ENCODE peak calls at places on chromosomes 3 and 15, in five cellular contexts. P is GM12878, E is NB4, I is HCT116, A is vagina. Q is an unnamed sample.

GRCh38 chr3:127064391-127065137 is 81.6 kb downstream of the PLXNA1 start:
- DNase-seq in P (no peak), E (peak), I (peak), A (no peak), Q (no peak)

GRCh38 chr15:29883126-29883525 is 60.9 kb upstream of the TJP1 start:
- DNase-seq in P (no peak), E (no peak), I (no peak), A (no peak), Q (no peak)

GRCh38 chr15:70559223-70559823 is 204.0 kb downstream of the UACA start:
- DNase-seq in P (no peak), E (peak), I (no peak), A (no peak), Q (peak)

GRCh38 chr3:126021224-126021623 is 52.2 kb downstream of the ROPN1B start:
- DNase-seq in P (no peak), E (no peak), I (no peak), A (peak), Q (no peak)

GRCh38 chr15:31463521-31464102 is 137.0 kb downstream of the KLF13 start:
- DNase-seq in P (no peak), E (no peak), I (no peak), A (peak), Q (no peak)

GRCh38 chr3:131349946-131350347 is 31.6 kb upstream of the NUDT16 start:
- DNase-seq in P (no peak), E (no peak), I (peak), A (no peak), Q (peak)

GRCh38 chr3:170442945-170443344 is 24.3 kb downstream of the CLDN11 start:
- DNase-seq in P (no peak), E (no peak), I (no peak), A (no peak), Q (no peak)

GRCh38 chr3:177624523-177625495 is 427.5 kb upstream of the TBL1XR1 start:
- DNase-seq in P (no peak), E (no peak), I (no peak), A (no peak), Q (no peak)

GRCh38 chr3:47421741-47422649 is 41.2 kb downstream of the PTPN23 start:
- DNase-seq in P (no peak), E (peak), I (no peak), A (no peak), Q (peak)

GRCh38 chr3:95750097-95750496 is 1064.3 kb upstream of the EPHA6 start:
- DNase-seq in P (no peak), E (no peak), I (no peak), A (no peak), Q (no peak)

GRCh38 chr3:16534914-16535301 is 21.4 kb upstream of the RFTN1 start:
- DNase-seq in P (no peak), E (no peak), I (no peak), A (peak), Q (no peak)

GRCh38 chr15:77904901-77905300 is 172.6 kb downstream of the TBC1D2B start:
- DNase-seq in P (no peak), E (no peak), I (no peak), A (no peak), Q (no peak)

GRCh38 chr15:67127334-67127664 is 61.9 kb downstream of the SMAD3 start:
- DNase-seq in P (no peak), E (no peak), I (no peak), A (no peak), Q (no peak)

GRCh38 chr15:73331991-73332925 is 36.5 kb downstream of the HCN4 start:
- DNase-seq in P (no peak), E (no peak), I (no peak), A (no peak), Q (peak)

GRCh38 chr3:47367631-47368030 is 13.2 kb upstream of the PTPN23 start:
- DNase-seq in P (no peak), E (no peak), I (no peak), A (no peak), Q (no peak)

GRCh38 chr3:52401021-52401420 is 43.9 kb downstream of the SEMA3G start:
- DNase-seq in P (no peak), E (no peak), I (no peak), A (no peak), Q (no peak)

GRCh38 chr15:59539799-59540198 is 71.8 kb upstream of the GCNT3 start:
- DNase-seq in P (no peak), E (no peak), I (no peak), A (no peak), Q (no peak)

GRCh38 chr3:148697311-148698189 is at the start of gene AGTR1:
- DNase-seq in P (no peak), E (no peak), I (no peak), A (no peak), Q (peak)

GRCh38 chr15:43920815-43921214 is 94.0 kb downstream of the WDR76 start:
- DNase-seq in P (no peak), E (no peak), I (no peak), A (no peak), Q (no peak)

GRCh38 chr3:155370198-155370597 is 76.7 kb upstream of the STRIT1 start:
- DNase-seq in P (no peak), E (no peak), I (no peak), A (no peak), Q (peak)

GRCh38 chr3:42098171-42098570 is 7.0 kb downstream of the TRAK1 start:
- DNase-seq in P (no peak), E (no peak), I (no peak), A (no peak), Q (no peak)

GRCh38 chr3:72303926-72304325 is 519.0 kb upstream of the PROK2 start:
- DNase-seq in P (no peak), E (no peak), I (no peak), A (no peak), Q (no peak)

GRCh38 chr3:12994357-12994606 is 78.9 kb downstream of the IQSEC1 start:
- DNase-seq in P (no peak), E (no peak), I (no peak), A (no peak), Q (peak)

GRCh38 chr15:82080774-82081173 is 35.0 kb upstream of the MEX3B start:
- DNase-seq in P (no peak), E (no peak), I (no peak), A (no peak), Q (no peak)

GRCh38 chr3:121661376-121661775 is 673 bp upstream of the HCLS1 start:
- DNase-seq in P (no peak), E (peak), I (no peak), A (no peak), Q (no peak)

GRCh38 chr3:25592510-25592968 is 72.2 kb downstream of the TOP2B start:
- DNase-seq in P (no peak), E (peak), I (peak), A (peak), Q (peak)

GRCh38 chr3:143158549-143158988 is 39.0 kb downstream of the CHST2 start:
- DNase-seq in P (peak), E (no peak), I (no peak), A (no peak), Q (no peak)

GRCh38 chr3:124007186-124007585 is 15.3 kb upstream of the ROPN1 start:
- DNase-seq in P (no peak), E (peak), I (no peak), A (peak), Q (no peak)

GRCh38 chr15:99016680-99017321 is 9.2 kb upstream of the PGPEP1L start:
- DNase-seq in P (no peak), E (peak), I (no peak), A (no peak), Q (peak)

GRCh38 chr3:29384640-29385039 is 103.8 kb downstream of the RBMS3 start:
- DNase-seq in P (no peak), E (no peak), I (no peak), A (no peak), Q (peak)

GRCh38 chr3:111566844-111567243 is 24.8 kb downstream of the CD96 start:
- DNase-seq in P (no peak), E (no peak), I (no peak), A (no peak), Q (no peak)

GRCh38 chr3:27686642-27687041 is 35.5 kb downstream of the EOMES start:
- DNase-seq in P (no peak), E (no peak), I (no peak), A (no peak), Q (no peak)

GRCh38 chr3:45560270-45561020 is 34.1 kb upstream of the LIMD1 start:
- DNase-seq in P (no peak), E (no peak), I (no peak), A (no peak), Q (peak)

GRCh38 chr3:65895084-65895483 is 143.6 kb downstream of the MAGI1 start:
- DNase-seq in P (no peak), E (no peak), I (no peak), A (no peak), Q (no peak)

GRCh38 chr3:185270262-185270955 is 16.6 kb upstream of the EHHADH start:
- DNase-seq in P (no peak), E (peak), I (no peak), A (no peak), Q (no peak)

GRCh38 chr3:119643094-119643493 is 17.3 kb downstream of the POPDC2 start:
- DNase-seq in P (no peak), E (no peak), I (no peak), A (no peak), Q (no peak)
- H3K4me3 ChIP-seq in P (no peak), E (no peak), I (no peak), A (no peak), Q (no peak)

GRCh38 chr15:96329403-96329981 is 1.0 kb upstream of the NR2F2 start:
- DNase-seq in P (no peak), E (no peak), I (no peak), A (no peak), Q (no peak)
- TF ChIP-seq POLR2A in P (no peak), E (no peak), I (no peak), A (no peak), Q (no peak)

GRCh38 chr15:74790080-74790916 is 8.4 kb downstream of the CSK start:
- DNase-seq in P (no peak), E (peak), I (no peak), A (no peak), Q (peak)

GRCh38 chr15:74788042-74788715 is 6.3 kb downstream of the CSK start:
- DNase-seq in P (no peak), E (peak), I (no peak), A (no peak), Q (no peak)

GRCh38 chr15:74788716-74789151 is 6.9 kb downstream of the CSK start:
- DNase-seq in P (peak), E (peak), I (no peak), A (no peak), Q (no peak)

GRCh38 chr15:74789741-74790079 is 7.8 kb downstream of the CSK start:
- DNase-seq in P (no peak), E (no peak), I (no peak), A (no peak), Q (no peak)

DNA sequence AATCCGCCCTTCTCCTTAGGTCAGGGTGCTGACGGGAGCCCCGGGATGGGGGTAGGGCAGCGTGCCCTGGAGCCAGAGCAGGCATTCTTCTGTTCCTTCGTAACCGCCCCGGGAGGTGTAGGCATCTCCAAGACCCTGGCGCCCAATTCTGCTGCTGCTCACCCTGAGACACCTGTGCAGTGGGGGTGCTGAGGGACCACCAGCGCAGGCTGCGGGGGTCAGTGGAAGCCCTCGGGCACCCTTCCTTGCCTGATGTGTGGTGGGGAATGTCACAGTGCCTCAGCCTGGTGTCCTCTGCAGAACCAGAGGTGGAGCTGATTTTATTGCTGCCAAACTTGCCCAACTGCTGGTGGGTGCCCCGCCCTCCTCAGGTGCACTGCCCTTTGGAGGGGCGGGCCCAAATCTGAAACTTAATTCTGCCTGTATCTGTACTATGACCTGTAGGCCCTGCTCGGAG is 7.3 kb downstream of the CSK start:
- DNase-seq in P (no peak), E (no peak), I (no peak), A (no peak), Q (no peak)
- H3K4me3 ChIP-seq in P (peak), E (peak), I (no peak), A (no peak), Q (peak)

GRCh38 chr3:88180398-88180999 is 30.7 kb downstream of the C3orf38 start:
- DNase-seq in P (peak), E (peak), I (peak), A (no peak), Q (no peak)
- TF ChIP-seq POLR2A in P (no peak), E (no peak), I (no peak), A (no peak), Q (no peak)

DNA sequence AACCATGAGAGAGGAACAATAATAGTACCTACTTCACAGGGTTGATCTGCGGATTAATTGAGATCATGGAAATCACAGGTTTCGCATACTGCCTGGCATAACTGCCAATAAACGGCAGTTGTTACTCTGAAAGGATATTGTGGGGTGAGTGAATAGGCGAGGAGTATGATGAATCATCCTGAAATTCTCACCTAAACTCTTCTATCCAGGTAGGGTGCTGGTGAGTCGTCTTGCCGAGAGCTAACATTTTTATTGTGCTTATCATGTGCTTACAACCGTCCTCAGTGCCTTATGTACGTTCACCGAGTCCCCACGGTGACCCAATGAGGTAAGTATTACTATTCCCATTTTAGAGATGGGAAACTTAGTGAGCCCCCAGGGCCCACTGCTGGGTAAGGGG is 52.4 kb upstream of the SRGAP3 start:
- DNase-seq in P (no peak), E (no peak), I (no peak), A (no peak), Q (no peak)
- H3K4me3 ChIP-seq in P (no peak), E (no peak), I (no peak), A (no peak), Q (no peak)

DNA sequence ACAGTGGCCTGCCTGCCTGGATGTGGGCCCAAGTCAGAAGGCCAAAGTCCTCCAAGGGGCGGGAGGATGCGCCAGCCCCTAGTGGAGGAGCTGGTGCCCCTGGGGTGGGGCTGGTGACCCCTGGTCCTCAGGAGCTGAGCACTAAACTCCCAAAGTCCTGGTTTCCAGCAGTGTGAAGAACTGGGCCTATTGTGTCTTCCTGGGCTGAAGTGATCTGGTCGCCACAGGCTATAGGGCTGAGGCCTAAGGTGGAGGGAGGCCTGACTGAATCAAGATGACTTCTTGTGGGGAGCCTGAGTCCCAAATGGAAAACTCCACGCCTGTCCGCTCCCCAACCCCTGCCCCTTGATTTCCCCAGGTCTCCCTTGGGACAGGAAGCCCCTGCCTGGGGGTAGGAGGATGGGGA is 775 bp upstream of the FES start:
- DNase-seq in P (no peak), E (peak), I (no peak), A (no peak), Q (peak)
- TF ChIP-seq POLR2A in P (no peak), E (no peak), I (no peak), A (no peak), Q (no peak)

Q was measured in heart left ventricle.